ENCODE peak calls at places on chromosomes 6 and 20, in four cellular contexts. T is substantia nigra, I is right cardiac atrium, Q is OCI-M1. H is an unnamed sample.

GRCh38 chr6:32940656-32941411 is at the start of gene HLA-DMB:
- DNase-seq in T (peak; percentile 25), I (peak; percentile 52), Q (peak; percentile 89), H (no peak)

GRCh38 chr6:89242574-89243330 is 25.6 kb upstream of the GABRR1 start:
- DNase-seq in T (no peak), I (no peak), Q (peak; percentile 83), H (no peak)

GRCh38 chr6:153781306-153781705 is 257.7 kb upstream of the OPRM1 start:
- DNase-seq in T (no peak), I (no peak), Q (peak; percentile 36), H (no peak)

GRCh38 chr6:167588920-167589614 is 237.6 kb upstream of the AFDN start:
- DNase-seq in T (no peak), I (no peak), Q (no peak), H (no peak)

GRCh38 chr20:6575912-6576391 is 191.5 kb upstream of the BMP2 start:
- DNase-seq in T (no peak), I (no peak), Q (peak; percentile 74), H (no peak)

GRCh38 chr20:22827916-22828315 is 207.2 kb upstream of the SSTR4 start:
- DNase-seq in T (no peak), I (no peak), Q (no peak), H (no peak)

GRCh38 chr6:29647927-29648642 is 8.8 kb upstream of the MOG start:
- DNase-seq in T (no peak), I (no peak), Q (peak; percentile 54), H (no peak)

GRCh38 chr6:142222022-142222421 is 75.0 kb downstream of the VTA1 start:
- DNase-seq in T (no peak), I (no peak), Q (no peak), H (no peak)

GRCh38 chr20:39775110-39775509 is 813.0 kb downstream of the DHX35 start:
- DNase-seq in T (no peak), I (peak; percentile 88), Q (no peak), H (peak; percentile 89)